ENCODE peak calls at places on chromosome 16, in four cellular contexts. I is astrocyte of the spinal cord, R is testis, D is A549. N is an unnamed sample.

GRCh38 chr16:58638148-58639036 is 8.8 kb upstream of the CNOT1 start:
- DNase-seq in I (peak; percentile 81), R (peak; percentile 66), D (peak; percentile 74), N (no peak)

GRCh38 chr16:31080035-31080629 is 5.9 kb downstream of the ZNF646 start:
- DNase-seq in I (no peak), R (no peak), D (no peak), N (no peak)

GRCh38 chr16:86942469-86943175 is 364.3 kb downstream of the FOXL1 start:
- DNase-seq in I (peak; percentile 88), R (no peak), D (no peak), N (no peak)

GRCh38 chr16:68086860-68087268 is 1.7 kb downstream of the NFATC3 start:
- DNase-seq in I (peak; percentile 22), R (no peak), D (no peak), N (no peak)

GRCh38 chr16:86337581-86338402 is 172.5 kb upstream of the FOXF1 start:
- DNase-seq in I (no peak), R (no peak), D (no peak), N (no peak)

GRCh38 chr16:89187337-89188063 is 12.8 kb downstream of the SLC22A31 start:
- DNase-seq in I (peak; percentile 15), R (no peak), D (peak; percentile 56), N (no peak)

GRCh38 chr16:57863434-57864160 is 61.3 kb upstream of the KIFC3 start:
- DNase-seq in I (peak; percentile 83), R (peak; percentile 85), D (peak; percentile 86), N (no peak)

GRCh38 chr16:50183316-50183715 is 30.2 kb downstream of the TENT4B start:
- DNase-seq in I (peak; percentile 44), R (no peak), D (no peak), N (no peak)

GRCh38 chr16:85424260-85425060 is 188.7 kb upstream of the GSE1 start:
- DNase-seq in I (no peak), R (peak; percentile 13), D (no peak), N (no peak)

GRCh38 chr16:254461-254860 is 19.8 kb downstream of the FAM234A start:
- DNase-seq in I (no peak), R (no peak), D (no peak), N (no peak)

GRCh38 chr16:19375561-19376158 is 42.0 kb upstream of the TMC5 start:
- DNase-seq in I (peak; percentile 57), R (peak; percentile 52), D (peak; percentile 70), N (peak; percentile 64)

GRCh38 chr16:4437366-4437765 is 11.7 kb downstream of the DNAJA3 start:
- DNase-seq in I (no peak), R (no peak), D (no peak), N (no peak)

GRCh38 chr16:76932541-76933211 is 258.3 kb upstream of the MON1B start:
- DNase-seq in I (peak; percentile 62), R (no peak), D (no peak), N (peak; percentile 2)

GRCh38 chr16:56944954-56945839 is 13.3 kb downstream of the HERPUD1 start:
- DNase-seq in I (no peak), R (peak; percentile 23), D (no peak), N (peak; percentile 68)

GRCh38 chr16:4315185-4316102 is at the start of gene GLIS2:
- DNase-seq in I (peak; percentile 84), R (peak; percentile 52), D (peak; percentile 89), N (no peak)

GRCh38 chr16:57258226-57258909 is 13.3 kb downstream of the ARL2BP start:
- DNase-seq in I (no peak), R (peak; percentile 12), D (no peak), N (no peak)

GRCh38 chr16:52549011-52549692 is 2.2 kb upstream of the TOX3 start:
- DNase-seq in I (no peak), R (no peak), D (peak; percentile 21), N (no peak)
- TF ChIP-seq CTCF in I (peak; percentile 23), R (peak; percentile 10), D (no peak), N (no peak)

GRCh38 chr16:52545544-52546262 is 1.2 kb downstream of the TOX3 start:
- DNase-seq in I (no peak), R (no peak), D (no peak), N (no peak)
- H3K4me3 ChIP-seq in I (no peak overlapping the region), R (no peak overlapping the region), D (peak overlapping the region; percentile 62), N (no peak overlapping the region)

DNA sequence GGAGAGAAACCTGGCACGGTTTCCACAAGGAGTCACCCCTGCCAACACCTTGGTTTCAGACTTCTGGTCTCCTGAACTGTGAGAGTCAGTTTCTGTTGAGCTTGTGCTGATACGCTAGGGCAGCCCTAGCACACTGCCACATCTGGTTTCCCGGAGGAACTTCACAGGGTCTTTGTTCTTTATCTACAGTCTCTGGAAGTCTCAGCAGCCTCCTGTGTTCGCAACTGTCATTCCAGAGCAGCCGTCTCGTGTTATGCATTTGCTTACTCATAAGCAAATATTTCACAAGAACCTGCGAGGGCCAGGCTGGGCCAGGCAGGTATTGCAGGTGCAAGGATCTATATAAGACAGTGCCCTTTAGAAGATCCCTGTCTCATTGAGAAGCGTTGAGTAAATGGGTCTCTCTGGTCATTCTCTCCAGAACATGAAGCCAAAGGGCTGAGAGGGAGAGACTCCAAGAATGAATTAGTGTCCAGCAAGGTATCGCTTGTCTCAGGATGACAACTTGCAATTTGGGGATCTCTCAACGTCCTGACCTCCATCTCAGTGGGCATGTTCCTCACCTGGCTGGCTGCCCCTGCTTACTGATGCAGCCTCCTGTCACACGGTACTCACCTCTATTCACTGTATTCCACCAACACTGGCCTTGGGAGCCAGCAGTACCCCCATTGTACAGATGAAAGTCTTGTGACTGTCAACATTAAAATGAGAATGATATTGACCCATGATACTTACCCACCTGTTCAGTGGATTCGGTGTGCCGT is 141.2 kb downstream of the WWOX start:
- DNase-seq in I (no peak), R (no peak), D (peak; percentile 41), N (no peak)
- TF ChIP-seq CTCF in I (no peak), R (no peak), D (no peak), N (no peak)

GRCh38 chr16:69500496-69500895 is 65.3 kb upstream of the NFAT5 start:
- DNase-seq in I (no peak), R (no peak), D (no peak), N (no peak)

GRCh38 chr16:69503244-69503643 is 62.5 kb upstream of the NFAT5 start:
- DNase-seq in I (no peak), R (no peak), D (no peak), N (no peak)

GRCh38 chr16:69499541-69500255 is 66.1 kb upstream of the NFAT5 start:
- DNase-seq in I (no peak), R (no peak), D (no peak), N (no peak)

GRCh38 chr16:69498926-69499325 is 66.8 kb upstream of the NFAT5 start:
- DNase-seq in I (no peak), R (no peak), D (no peak), N (no peak)

GRCh38 chr16:69501956-69502457 is 63.8 kb upstream of the NFAT5 start:
- DNase-seq in I (no peak), R (peak; percentile 30), D (no peak), N (peak; percentile 61)
- H3K4me3 ChIP-seq in I (no peak overlapping the region), R (no peak overlapping the region), D (no peak overlapping the region), N (no peak overlapping the region)

DNA sequence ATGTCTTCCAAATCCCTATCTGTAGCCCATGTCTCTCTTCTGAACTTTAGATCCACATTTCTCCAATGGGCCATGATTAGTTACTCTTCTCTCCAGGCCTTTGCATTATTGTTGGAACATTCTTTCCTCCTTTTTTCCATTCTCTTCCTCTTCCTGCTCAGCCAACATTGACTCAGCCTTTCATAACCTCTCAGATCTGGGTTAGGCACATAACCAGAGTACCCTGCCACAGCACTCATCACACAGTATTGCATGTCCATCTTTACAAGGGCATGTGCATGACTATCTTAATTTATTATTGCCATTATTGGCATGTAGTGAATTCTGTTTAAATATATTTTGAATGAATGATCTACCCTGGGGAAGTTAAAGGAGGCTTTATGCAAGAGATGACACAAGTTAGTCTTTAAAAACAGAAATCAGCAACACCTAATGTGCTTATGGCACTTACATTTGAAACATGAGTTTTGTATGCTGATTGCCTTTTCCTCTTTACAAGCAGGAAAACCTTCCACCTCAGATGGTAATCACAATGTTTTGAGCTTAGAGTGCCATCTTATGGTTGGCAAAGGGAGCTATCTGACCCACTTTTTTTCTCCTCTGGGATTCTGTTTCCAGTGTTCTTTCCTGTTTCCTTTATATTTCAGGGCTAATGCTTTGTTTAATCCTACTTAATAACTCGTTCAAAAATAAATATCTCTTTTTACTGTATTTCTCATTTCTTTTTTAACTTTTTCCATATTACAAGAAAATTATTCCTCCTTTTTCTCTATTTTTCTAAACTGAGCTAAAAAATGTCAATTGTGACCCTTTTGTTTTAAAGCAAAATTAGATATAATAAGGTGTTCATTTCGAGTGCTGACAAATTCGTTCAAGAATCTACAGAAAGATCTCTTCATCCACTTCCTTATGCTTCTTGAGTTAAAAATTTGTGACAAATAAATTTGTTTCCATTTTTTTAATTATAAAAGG is 151.0 kb upstream of the RBL2 start:
- DNase-seq in I (peak; percentile 42), R (no peak), D (peak; percentile 65), N (peak; percentile 20)
- TF ChIP-seq CTCF in I (peak; percentile 63), R (peak; percentile 45), D (peak; percentile 68), N (peak; percentile 29)

N was measured in GM12865.